ENCODE peak calls at places on chromosomes 12 and 14, in seven cellular contexts. Q is HCT116, R is K562, Y is GM12878, G is HepG2, I is H1, B is SK-N-SH. V is an unnamed sample.

GRCh38 chr12:3092770-3093169 is 15.6 kb downstream of the TSPAN9 start:
- DNase-seq in I (no peak), Q (no peak), Y (no peak), R (no peak), B (no peak), G (no peak), V (no peak)

GRCh38 chr12:64036414-64036813 is 185.7 kb downstream of the KICS2 start:
- DNase-seq in G (no peak), Q (no peak), I (no peak), Y (no peak), B (no peak), R (no peak), V (no peak)

GRCh38 chr12:59067068-59067467 is 146.8 kb upstream of the LRIG3 start:
- DNase-seq in G (no peak), B (peak; percentile 28), Q (no peak), Y (no peak), R (no peak), I (no peak), V (no peak)

GRCh38 chr12:30764251-30764650 is 9.5 kb upstream of the CAPRIN2 start:
- DNase-seq in I (no peak), Y (no peak), B (no peak), Q (no peak), R (no peak), G (no peak), V (no peak)

GRCh38 chr12:109606261-109607028 is 32.9 kb downstream of the MVK start:
- DNase-seq in R (peak; percentile 50), B (peak; percentile 89), Q (no peak), Y (no peak), I (peak; percentile 68), G (peak; percentile 66), V (no peak)

GRCh38 chr12:113781415-113782198 is 184.5 kb downstream of the RBM19 start:
- DNase-seq in G (peak; percentile 30), R (no peak), B (no peak), I (no peak), Y (no peak), Q (no peak), V (no peak)

GRCh38 chr14:64682843-64683242 is 21.4 kb upstream of the PLEKHG3 start:
- DNase-seq in I (no peak), Q (no peak), B (no peak), R (no peak), Y (no peak), G (no peak), V (no peak)

GRCh38 chr12:93727911-93728310 is 50.7 kb downstream of the CRADD start:
- DNase-seq in G (peak; percentile 86), B (no peak), Y (no peak), I (no peak), Q (no peak), R (no peak), V (no peak)

GRCh38 chr12:124024263-124024678 is 51.3 kb downstream of the ZNF664 start:
- DNase-seq in Q (no peak), B (no peak), G (no peak), Y (no peak), I (no peak), R (no peak), V (no peak)

GRCh38 chr12:52494100-52494499 is 1.0 kb upstream of the KRT6A start:
- DNase-seq in I (no peak), B (no peak), G (no peak), Y (no peak), Q (no peak), R (no peak), V (no peak)

GRCh38 chr12:49967777-49968250 is 4.9 kb upstream of the AQP6 start:
- DNase-seq in R (no peak), B (no peak), G (no peak), I (peak; percentile 69), Y (no peak), Q (no peak), V (no peak)

GRCh38 chr14:26415618-26416123 is 182.2 kb downstream of the NOVA1 start:
- DNase-seq in B (no peak), Q (no peak), Y (no peak), G (no peak), R (no peak), I (no peak), V (no peak)

GRCh38 chr12:119938049-119938667 is 50.9 kb upstream of the BICDL1 start:
- DNase-seq in Q (peak; percentile 31), B (peak; percentile 76), R (peak; percentile 80), G (peak; percentile 39), Y (peak; percentile 20), I (peak; percentile 87), V (peak; percentile 80)

GRCh38 chr14:51852541-51852940 is 7.9 kb upstream of the GNG2 start:
- DNase-seq in B (no peak), I (no peak), G (no peak), Q (no peak), R (no peak), Y (no peak), V (no peak)

GRCh38 chr12:53550595-53550994 is 43.3 kb upstream of the NPFF start:
- DNase-seq in I (no peak), B (no peak), Y (no peak), G (no peak), R (no peak), Q (no peak), V (no peak)

GRCh38 chr12:15701721-15702156 is 87.4 kb downstream of the EPS8 start:
- DNase-seq in I (no peak), Q (no peak), Y (no peak), R (no peak), G (no peak), B (no peak), V (no peak)

GRCh38 chr14:99137913-99138571 is 134.0 kb downstream of the BCL11B start:
- DNase-seq in G (no peak), R (peak; percentile 23), Y (no peak), I (peak; percentile 42), Q (peak; percentile 69), B (no peak), V (peak; percentile 51)

GRCh38 chr12:27780612-27781408 is 774 bp upstream of the MANSC4 start:
- DNase-seq in Y (no peak), B (peak; percentile 70), R (peak; percentile 30), I (peak; percentile 79), G (peak; percentile 20), Q (no peak), V (peak; percentile 73)

GRCh38 chr12:53173085-53173715 is 7.3 kb upstream of the ZNF740 start:
- DNase-seq in Q (no peak), G (no peak), Y (no peak), R (peak; percentile 5), B (no peak), I (no peak), V (no peak)

GRCh38 chr12:75951399-75952228 is 80.0 kb downstream of the PHLDA1 start:
- DNase-seq in Q (no peak), R (no peak), I (no peak), B (no peak), G (no peak), Y (no peak), V (no peak)

GRCh38 chr14:49659526-49660455 is 24.7 kb upstream of the DNAAF2 start:
- DNase-seq in R (no peak), Y (no peak), G (peak; percentile 85), Q (no peak), I (no peak), B (no peak), V (peak; percentile 61)

GRCh38 chr14:100865682-100866591 is 37.6 kb downstream of the RTL1 start:
- DNase-seq in I (no peak), R (peak; percentile 13), Y (no peak), Q (no peak), B (peak; percentile 36), G (no peak), V (no peak)

GRCh38 chr12:26158078-26158764 is 33.4 kb upstream of the BHLHE41 start:
- DNase-seq in G (no peak), Y (no peak), Q (no peak), B (no peak), I (no peak), R (no peak), V (no peak)

GRCh38 chr14:65847065-65847847 is 434.7 kb downstream of the FUT8 start:
- DNase-seq in Y (peak; percentile 23), G (no peak), Q (no peak), R (no peak), I (no peak), B (no peak), V (no peak)

GRCh38 chr12:90045559-90045958 is 336.9 kb upstream of the ATP2B1 start:
- DNase-seq in Y (no peak), I (no peak), G (no peak), B (no peak), R (no peak), Q (no peak), V (no peak)

GRCh38 chr12:90038290-90038689 is 329.7 kb upstream of the ATP2B1 start:
- DNase-seq in I (no peak), G (no peak), R (no peak), Y (no peak), B (no peak), Q (no peak), V (no peak)

GRCh38 chr12:90037740-90038139 is 329.1 kb upstream of the ATP2B1 start:
- DNase-seq in I (no peak), G (no peak), R (no peak), Y (no peak), B (no peak), Q (no peak), V (no peak)

GRCh38 chr12:90044069-90044468 is 335.4 kb upstream of the ATP2B1 start:
- DNase-seq in R (no peak), B (no peak), G (no peak), Q (no peak), I (no peak), Y (no peak), V (no peak)

DNA sequence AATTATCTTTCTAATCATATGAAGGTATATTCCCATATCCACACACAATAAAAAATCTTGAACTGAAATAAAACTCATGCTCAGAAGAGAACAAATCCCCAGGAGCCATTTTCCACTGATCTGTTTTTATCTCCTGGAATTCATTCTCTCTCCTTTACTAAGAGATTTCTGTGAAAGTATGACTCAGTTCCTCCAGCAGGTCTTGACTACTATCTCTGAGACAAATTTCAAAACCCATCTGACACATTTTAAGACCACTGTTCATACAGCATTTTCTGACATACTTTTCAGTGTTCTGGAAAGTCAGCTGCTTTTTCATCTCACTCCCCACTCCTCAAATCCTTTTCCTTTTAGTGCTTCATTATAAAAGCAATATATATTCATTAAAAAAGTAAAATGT is 334.6 kb upstream of the ATP2B1 start:
- DNase-seq in Q (no peak), G (no peak), Y (no peak), B (no peak), R (no peak), I (no peak), V (no peak)
- TF ChIP-seq JUND in Q (peak; percentile 20), G (no peak), Y (no peak), B (peak; percentile 60), R (peak; percentile 42), I (no peak), V (no peak)

GRCh38 chr12:72273499-72273837 is 1.3 kb downstream of the TRHDE start:
- DNase-seq in Y (no peak), Q (no peak), R (no peak), B (no peak), I (peak; percentile 52), G (no peak), V (no peak)
- TF ChIP-seq JUND in Y (no peak), Q (no peak), R (no peak), B (no peak), I (no peak), G (no peak), V (no peak)

GRCh38 chr14:68306934-68307758 is 485.7 kb downstream of the ZFP36L1 start:
- DNase-seq in R (no peak), I (no peak), B (no peak), Q (peak; percentile 21), G (peak; percentile 48), Y (no peak), V (peak; percentile 94)
- TF ChIP-seq JUND in R (no peak), I (no peak), B (no peak), Q (no peak), G (no peak), Y (no peak), V (peak; percentile 66)

GRCh38 chr14:62378057-62378456 is 615.8 kb downstream of the SNAPC1 start:
- DNase-seq in Q (no peak), G (no peak), I (no peak), Y (no peak), B (no peak), R (no peak), V (no peak)
- TF ChIP-seq JUND in Q (no peak), G (no peak), I (no peak), Y (no peak), B (no peak), R (no peak), V (no peak)